ENCODE peak calls at places on chromosomes 13 and 19, in nine cellular contexts. U is gastrocnemius medialis, A is breast epithelium, L is uterus, E is Peyer's patch, W is IMR-90, C is ovary, K is endothelial cell of umbilical vein, H is NB4. T is an unnamed sample.

GRCh38 chr19:16061943-16062342 is 14.4 kb upstream of the TPM4 start:
- DNase-seq in U (no peak), A (no peak), L (no peak), E (no peak), W (no peak), C (no peak), K (no peak), H (no peak), T (no peak)

GRCh38 chr13:106797081-106797640 is 229.2 kb upstream of the ARGLU1 start:
- DNase-seq in U (no peak), A (no peak), L (no peak), E (no peak), W (no peak), C (no peak), K (no peak), H (no peak), T (no peak)

GRCh38 chr13:41506312-41506711 is 49.0 kb downstream of the RGCC start:
- DNase-seq in U (no peak), A (no peak), L (no peak), E (no peak), W (no peak), C (no peak), K (no peak), H (no peak), T (no peak)

GRCh38 chr19:44680536-44680935 is 9.3 kb downstream of the CEACAM19 start:
- DNase-seq in U (no peak), A (no peak), L (no peak), E (no peak), W (no peak), C (no peak), K (no peak), H (no peak), T (no peak)

GRCh38 chr13:28719656-28720055 is 886 bp upstream of the SLC46A3 start:
- DNase-seq in U (no peak), A (no peak), L (no peak), E (no peak), W (peak), C (no peak), K (no peak), H (no peak), T (no peak)

GRCh38 chr13:43058318-43058674 is 34.9 kb downstream of the DNAJC15 start:
- DNase-seq in U (no peak), A (no peak), L (no peak), E (no peak), W (peak), C (no peak), K (no peak), H (peak), T (no peak)

GRCh38 chr19:49889687-49890348 is 6.9 kb downstream of the IL4I1 start:
- DNase-seq in U (peak), A (peak), L (peak), E (peak), W (peak), C (peak), K (peak), H (no peak), T (no peak)

GRCh38 chr19:16325161-16325527 is 518 bp downstream of the KLF2 start:
- DNase-seq in U (no peak), A (no peak), L (no peak), E (peak), W (no peak), C (no peak), K (peak), H (no peak), T (peak)

GRCh38 chr13:29969286-29969685 is 118.9 kb upstream of the UBL3 start:
- DNase-seq in U (no peak), A (no peak), L (peak), E (no peak), W (peak), C (no peak), K (no peak), H (no peak), T (no peak)

GRCh38 chr13:70523622-70524021 is 415.4 kb upstream of the KLHL1 start:
- DNase-seq in U (no peak), A (no peak), L (no peak), E (no peak), W (no peak), C (no peak), K (no peak), H (no peak), T (no peak)

GRCh38 chr13:31767175-31767900 is 28.0 kb downstream of the RXFP2 start:
- DNase-seq in U (peak), A (no peak), L (no peak), E (no peak), W (peak), C (no peak), K (no peak), H (no peak), T (no peak)

GRCh38 chr13:94416454-94417080 is 62.9 kb downstream of the DCT start:
- DNase-seq in U (no peak), A (no peak), L (no peak), E (no peak), W (peak), C (no peak), K (peak), H (peak), T (no peak)

GRCh38 chr13:34462843-34463242 is 479.2 kb upstream of the NBEA start:
- DNase-seq in U (no peak), A (no peak), L (no peak), E (no peak), W (peak), C (no peak), K (peak), H (no peak), T (no peak)

GRCh38 chr13:96552523-96552922 is 441.8 kb downstream of the OXGR1 start:
- DNase-seq in U (no peak), A (no peak), L (no peak), E (no peak), W (no peak), C (no peak), K (no peak), H (no peak), T (no peak)

GRCh38 chr13:32881074-32881791 is 135.0 kb upstream of the KL start:
- DNase-seq in U (no peak), A (no peak), L (peak), E (no peak), W (peak), C (no peak), K (no peak), H (peak), T (no peak)

GRCh38 chr13:89832827-89833226 is 1514.7 kb upstream of the MIR17HG start:
- DNase-seq in U (no peak), A (no peak), L (no peak), E (no peak), W (peak), C (no peak), K (no peak), H (no peak), T (no peak)

GRCh38 chr13:108902557-108903155 is 273.2 kb downstream of the MYO16 start:
- DNase-seq in U (no peak), A (no peak), L (no peak), E (no peak), W (no peak), C (no peak), K (peak), H (no peak), T (no peak)

GRCh38 chr19:37127999-37128820 is 44.3 kb downstream of the ZNF585A start:
- DNase-seq in U (no peak), A (no peak), L (no peak), E (no peak), W (no peak), C (no peak), K (no peak), H (peak), T (no peak)

GRCh38 chr13:37277435-37278144 is 172.1 kb upstream of the CSNK1A1L start:
- DNase-seq in U (no peak), A (no peak), L (no peak), E (no peak), W (peak), C (no peak), K (no peak), H (no peak), T (no peak)

GRCh38 chr19:12617646-12618045 is 6.9 kb downstream of the ZNF791 start:
- DNase-seq in U (no peak), A (no peak), L (no peak), E (no peak), W (no peak), C (no peak), K (no peak), H (no peak), T (no peak)

GRCh38 chr13:74132768-74133656 is 1.2 kb downstream of the KLF12 start:
- DNase-seq in U (peak), A (no peak), L (peak), E (peak), W (peak), C (peak), K (peak), H (no peak), T (peak)

GRCh38 chr19:35000647-35001501 is 751 bp downstream of the GRAMD1A start:
- DNase-seq in U (no peak), A (no peak), L (no peak), E (peak), W (peak), C (peak), K (peak), H (peak), T (no peak)

GRCh38 chr13:79722885-79723445 is 242.0 kb downstream of the NDFIP2 start:
- DNase-seq in U (no peak), A (no peak), L (no peak), E (no peak), W (no peak), C (no peak), K (no peak), H (no peak), T (no peak)

GRCh38 chr19:43425567-43426392 is 11.1 kb downstream of the TEX101 start:
- DNase-seq in U (no peak), A (peak), L (no peak), E (no peak), W (peak), C (no peak), K (no peak), H (peak), T (no peak)

GRCh38 chr13:59976856-59977255 is 186.9 kb downstream of the DIAPH3 start:
- DNase-seq in U (no peak), A (no peak), L (no peak), E (no peak), W (no peak), C (no peak), K (no peak), H (no peak), T (no peak)

GRCh38 chr19:18193388-18194207 is 580 bp downstream of the MPV17L2 start:
- DNase-seq in U (peak), A (no peak), L (peak), E (no peak), W (no peak), C (no peak), K (peak), H (peak), T (no peak)

GRCh38 chr19:53868091-53868891 is 608 bp downstream of the MYADM start:
- DNase-seq in U (no peak), A (peak), L (peak), E (no peak), W (peak), C (peak), K (peak), H (peak), T (peak)

GRCh38 chr19:35078807-35079206 is 36.8 kb upstream of the FXYD3 start:
- DNase-seq in U (no peak), A (no peak), L (no peak), E (no peak), W (no peak), C (no peak), K (no peak), H (no peak), T (no peak)

GRCh38 chr13:82647540-82647939 is 1234.7 kb downstream of the SLITRK1 start:
- DNase-seq in U (no peak), A (no peak), L (no peak), E (no peak), W (no peak), C (no peak), K (no peak), H (no peak), T (peak)

GRCh38 chr19:41193420-41194156 is 569 bp downstream of the CYP2S1 start:
- DNase-seq in U (no peak), A (no peak), L (no peak), E (no peak), W (no peak), C (no peak), K (no peak), H (no peak), T (no peak)

GRCh38 chr19:3857449-3858003 is 11.3 kb downstream of the ZFR2 start:
- DNase-seq in U (no peak), A (no peak), L (no peak), E (no peak), W (no peak), C (no peak), K (no peak), H (no peak), T (no peak)

GRCh38 chr13:77565635-77566034 is 30.1 kb downstream of the SCEL start:
- DNase-seq in U (no peak), A (no peak), L (no peak), E (no peak), W (peak), C (no peak), K (peak), H (peak), T (no peak)

GRCh38 chr19:58518261-58519086 is 1.1 kb downstream of the ZBTB45 start:
- DNase-seq in U (no peak), A (no peak), L (no peak), E (no peak), W (no peak), C (no peak), K (no peak), H (peak), T (peak)

GRCh38 chr13:113211774-113212173 is 2.4 kb downstream of the CUL4A start:
- DNase-seq in U (no peak), A (no peak), L (no peak), E (no peak), W (no peak), C (no peak), K (no peak), H (peak), T (no peak)

GRCh38 chr13:70310720-70311119 is 202.5 kb upstream of the KLHL1 start:
- DNase-seq in U (no peak), A (no peak), L (no peak), E (no peak), W (no peak), C (no peak), K (peak), H (peak), T (no peak)

GRCh38 chr19:46271488-46272197 is 25.2 kb upstream of the HIF3A start:
- DNase-seq in U (no peak), A (no peak), L (peak), E (no peak), W (peak), C (no peak), K (peak), H (no peak), T (no peak)

GRCh38 chr13:93230466-93230865 is 3.9 kb downstream of the GPC6 start:
- DNase-seq in U (no peak), A (no peak), L (no peak), E (no peak), W (peak), C (no peak), K (no peak), H (no peak), T (no peak)

GRCh38 chr19:8455018-8455417 is 10.2 kb downstream of the HNRNPM start:
- DNase-seq in U (no peak), A (no peak), L (no peak), E (no peak), W (no peak), C (no peak), K (no peak), H (no peak), T (no peak)

GRCh38 chr19:8457209-8457608 is 12.4 kb downstream of the HNRNPM start:
- DNase-seq in U (peak), A (no peak), L (no peak), E (no peak), W (no peak), C (no peak), K (no peak), H (no peak), T (no peak)

GRCh38 chr19:8457802-8458201 is 13.0 kb downstream of the HNRNPM start:
- DNase-seq in U (no peak), A (no peak), L (no peak), E (no peak), W (no peak), C (no peak), K (no peak), H (no peak), T (no peak)

GRCh38 chr19:8454218-8454617 is 9.4 kb downstream of the HNRNPM start:
- DNase-seq in U (no peak), A (no peak), L (no peak), E (no peak), W (no peak), C (no peak), K (peak), H (no peak), T (no peak)

GRCh38 chr19:8456064-8456463 is 11.3 kb downstream of the HNRNPM start:
- DNase-seq in U (peak), A (no peak), L (no peak), E (no peak), W (no peak), C (no peak), K (no peak), H (peak), T (no peak)
- TF ChIP-seq CTCF in U (peak), A (no peak), L (no peak), E (no peak), W (no peak), C (no peak), K (no peak), H (peak), T (no peak)

GRCh38 chr19:5850743-5851293 is 431 bp downstream of the FUT3 start:
- DNase-seq in U (no peak), A (no peak), L (peak), E (no peak), W (peak), C (peak), K (no peak), H (no peak), T (no peak)
- H3K4me3 ChIP-seq in U (no peak), A (no peak), L (no peak), E (peak), W (no peak), C (no peak), K (no peak), H (no peak), T (no peak)

GRCh38 chr19:48123907-48124675 is 13.5 kb upstream of the PLA2G4C start:
- DNase-seq in U (no peak), A (no peak), L (no peak), E (no peak), W (peak), C (no peak), K (peak), H (peak), T (no peak)

GRCh38 chr19:48121066-48121465 is 10.4 kb upstream of the PLA2G4C start:
- DNase-seq in U (no peak), A (no peak), L (no peak), E (no peak), W (no peak), C (no peak), K (no peak), H (no peak), T (no peak)

GRCh38 chr19:48120505-48120904 is 9.9 kb upstream of the PLA2G4C start:
- DNase-seq in U (no peak), A (no peak), L (no peak), E (no peak), W (no peak), C (no peak), K (no peak), H (no peak), T (no peak)

GRCh38 chr19:48122421-48122820 is 11.8 kb upstream of the PLA2G4C start:
- DNase-seq in U (no peak), A (no peak), L (no peak), E (no peak), W (no peak), C (no peak), K (no peak), H (no peak), T (no peak)

GRCh38 chr19:48121909-48122371 is 11.3 kb upstream of the PLA2G4C start:
- DNase-seq in U (no peak), A (peak), L (peak), E (peak), W (no peak), C (no peak), K (peak), H (no peak), T (peak)
- TF ChIP-seq POLR2A in U (no peak), A (no peak), L (no peak), E (no peak), W (no peak), C (no peak), K (peak), H (no peak), T (no peak)

DNA sequence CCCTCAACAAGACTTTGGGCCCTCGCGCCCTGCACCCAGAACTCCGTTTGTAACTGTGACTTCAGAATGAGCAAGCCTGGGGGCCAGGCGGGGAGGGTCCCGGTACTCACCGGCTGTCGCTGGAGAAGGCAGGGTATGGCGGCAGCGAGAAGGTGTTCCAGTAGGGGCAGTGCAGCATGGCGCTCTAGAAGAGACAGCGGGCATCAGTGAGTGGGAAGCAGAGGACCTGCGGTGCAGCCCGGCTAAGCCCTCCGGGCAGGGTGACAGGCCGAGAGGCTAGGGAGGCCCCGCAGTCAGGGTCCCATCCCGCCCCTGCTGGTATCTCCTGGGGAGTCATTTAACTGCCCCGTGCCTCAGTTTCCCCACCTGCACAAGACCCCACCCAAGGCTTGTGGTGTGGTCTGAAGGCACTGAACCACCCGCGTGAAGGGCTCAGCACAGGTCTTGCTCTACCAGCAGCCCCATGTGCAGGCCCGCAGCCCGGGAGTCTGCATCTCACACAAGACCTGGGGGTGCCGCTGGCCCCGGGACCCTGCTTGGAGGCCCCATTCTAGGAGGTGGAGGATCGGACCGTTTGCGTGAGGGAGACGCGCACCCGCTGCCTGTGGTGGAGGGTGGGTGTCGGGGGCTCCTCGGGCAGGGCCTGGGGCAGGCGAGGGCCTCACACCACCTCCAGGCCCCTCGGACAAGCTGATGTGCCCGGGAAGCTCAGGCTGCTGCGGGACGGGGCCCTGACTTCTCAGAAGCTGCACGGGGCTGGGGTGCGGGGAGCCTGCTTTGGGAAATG is 24.6 kb downstream of the SBNO2 start:
- DNase-seq in U (no peak), A (no peak), L (no peak), E (no peak), W (no peak), C (no peak), K (no peak), H (no peak), T (no peak)
- TF ChIP-seq CTCF in U (no peak), A (no peak), L (no peak), E (no peak), W (no peak), C (no peak), K (no peak), H (no peak), T (no peak)

DNA sequence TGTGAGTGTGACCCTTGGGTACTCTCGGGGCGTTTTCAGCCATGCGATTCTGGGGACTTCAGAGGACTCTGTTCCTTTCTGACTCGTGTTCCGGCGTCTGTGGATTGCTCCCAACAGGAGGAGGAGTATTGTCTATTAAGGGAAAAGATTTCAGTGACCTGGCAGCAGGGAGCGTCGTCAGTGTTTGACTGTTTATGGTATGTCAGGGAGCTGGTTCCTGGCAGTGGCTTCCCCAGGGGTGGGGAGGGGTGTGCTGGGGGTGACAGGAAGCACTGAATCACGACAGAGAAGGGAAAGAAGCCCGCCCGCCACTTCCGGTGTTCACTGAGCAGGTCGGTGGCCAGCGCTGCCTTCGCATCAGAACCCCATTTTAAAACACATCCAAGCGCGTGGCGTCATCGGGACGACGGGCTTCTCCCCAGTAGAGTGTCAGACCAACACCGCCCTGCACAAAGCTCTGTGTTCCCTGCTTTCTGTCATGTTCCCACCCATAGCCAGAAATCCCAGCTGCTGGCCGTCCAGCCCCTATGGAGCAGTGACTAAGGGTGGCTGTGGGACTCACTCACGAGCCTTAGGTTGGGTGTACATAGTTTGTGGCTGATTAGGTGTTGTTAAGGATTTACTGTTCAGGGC is 33.8 kb downstream of the COL4A2 start:
- DNase-seq in U (peak), A (no peak), L (peak), E (peak), W (peak), C (peak), K (peak), H (peak), T (peak)
- H3K4me3 ChIP-seq in U (peak), A (peak), L (peak), E (no peak), W (no peak), C (peak), K (peak), H (no peak), T (no peak)

T was measured in lower leg skin.